ENCODE peak calls at places on chromosome 16, in nine cellular contexts. One of them, this sample, is unnamed.

GRCh38 chr16:23505942-23506605 is 4.2 kb downstream of the GGA2 start:
- ATAC-seq in IMR-90: no peak
- ATAC-seq in aorta: no peak
- ATAC-seq in activated naive CD8-positive, alpha-beta T cell treated with anti-CD3 and anti-CD28 coated beads, Interleukin-2, amount 10 ng/mL, durations not matched to agents 7 days and 5 days: no peak
- ATAC-seq in body of pancreas: no peak
- ATAC-seq in left lung: no peak
- ATAC-seq in psoas muscle: no peak
- ATAC-seq in activated T-cell treated with anti-CD3 and anti-CD28 coated beads, Interleukin-2, amount 50 U/mL, for 4 hours: no peak
- ATAC-seq in left cardiac atrium: no peak
- ATAC-seq in this sample: no peak

GRCh38 chr16:54375056-54375455 is 88.5 kb upstream of the IRX3 start:
- ATAC-seq in left lung: no peak
- ATAC-seq in psoas muscle: no peak
- ATAC-seq in activated naive CD8-positive, alpha-beta T cell treated with anti-CD3 and anti-CD28 coated beads, Interleukin-2, amount 10 ng/mL, durations not matched to agents 7 days and 5 days: no peak
- ATAC-seq in aorta: no peak
- ATAC-seq in IMR-90: no peak
- ATAC-seq in left cardiac atrium: no peak
- ATAC-seq in body of pancreas: no peak
- ATAC-seq in activated T-cell treated with anti-CD3 and anti-CD28 coated beads, Interleukin-2, amount 50 U/mL, for 4 hours: no peak
- ATAC-seq in this sample: no peak

GRCh38 chr16:2487903-2488531 is 13.1 kb downstream of the TBC1D24 start:
- ATAC-seq in IMR-90: no peak
- ATAC-seq in activated naive CD8-positive, alpha-beta T cell treated with anti-CD3 and anti-CD28 coated beads, Interleukin-2, amount 10 ng/mL, durations not matched to agents 7 days and 5 days: no peak
- ATAC-seq in left lung: no peak
- ATAC-seq in activated T-cell treated with anti-CD3 and anti-CD28 coated beads, Interleukin-2, amount 50 U/mL, for 4 hours: no peak
- ATAC-seq in left cardiac atrium: no peak
- ATAC-seq in psoas muscle: no peak
- ATAC-seq in body of pancreas: no peak
- ATAC-seq in aorta: no peak
- ATAC-seq in this sample: no peak

GRCh38 chr16:57500578-57501111 is 14.4 kb upstream of the DOK4 start:
- ATAC-seq in left lung: no peak
- ATAC-seq in left cardiac atrium: no peak
- ATAC-seq in aorta: no peak
- ATAC-seq in body of pancreas: peak
- ATAC-seq in activated T-cell treated with anti-CD3 and anti-CD28 coated beads, Interleukin-2, amount 50 U/mL, for 4 hours: no peak
- ATAC-seq in psoas muscle: no peak
- ATAC-seq in activated naive CD8-positive, alpha-beta T cell treated with anti-CD3 and anti-CD28 coated beads, Interleukin-2, amount 10 ng/mL, durations not matched to agents 7 days and 5 days: peak
- ATAC-seq in IMR-90: no peak
- ATAC-seq in this sample: no peak

GRCh38 chr16:50718761-50719400 is 23.0 kb upstream of the CYLD start:
- ATAC-seq in body of pancreas: no peak
- ATAC-seq in IMR-90: no peak
- ATAC-seq in left cardiac atrium: no peak
- ATAC-seq in activated T-cell treated with anti-CD3 and anti-CD28 coated beads, Interleukin-2, amount 50 U/mL, for 4 hours: no peak
- ATAC-seq in activated naive CD8-positive, alpha-beta T cell treated with anti-CD3 and anti-CD28 coated beads, Interleukin-2, amount 10 ng/mL, durations not matched to agents 7 days and 5 days: no peak
- ATAC-seq in psoas muscle: no peak
- ATAC-seq in left lung: peak
- ATAC-seq in aorta: no peak
- ATAC-seq in this sample: no peak

GRCh38 chr16:80824623-80825364 is 20.4 kb upstream of the CDYL2 start:
- ATAC-seq in left cardiac atrium: no peak
- ATAC-seq in activated T-cell treated with anti-CD3 and anti-CD28 coated beads, Interleukin-2, amount 50 U/mL, for 4 hours: no peak
- ATAC-seq in left lung: peak
- ATAC-seq in aorta: no peak
- ATAC-seq in body of pancreas: no peak
- ATAC-seq in activated naive CD8-positive, alpha-beta T cell treated with anti-CD3 and anti-CD28 coated beads, Interleukin-2, amount 10 ng/mL, durations not matched to agents 7 days and 5 days: no peak
- ATAC-seq in psoas muscle: no peak
- ATAC-seq in IMR-90: peak
- ATAC-seq in this sample: no peak

GRCh38 chr16:81713295-81713772 is 65.8 kb upstream of the PLCG2 start:
- ATAC-seq in left cardiac atrium: no peak
- ATAC-seq in aorta: no peak
- ATAC-seq in IMR-90: no peak
- ATAC-seq in activated T-cell treated with anti-CD3 and anti-CD28 coated beads, Interleukin-2, amount 50 U/mL, for 4 hours: no peak
- ATAC-seq in body of pancreas: no peak
- ATAC-seq in psoas muscle: no peak
- ATAC-seq in left lung: no peak
- ATAC-seq in activated naive CD8-positive, alpha-beta T cell treated with anti-CD3 and anti-CD28 coated beads, Interleukin-2, amount 10 ng/mL, durations not matched to agents 7 days and 5 days: no peak
- ATAC-seq in this sample: no peak

GRCh38 chr16:31187808-31188189 is 7.9 kb downstream of the FUS start:
- ATAC-seq in aorta: no peak
- ATAC-seq in psoas muscle: peak
- ATAC-seq in left cardiac atrium: no peak
- ATAC-seq in activated T-cell treated with anti-CD3 and anti-CD28 coated beads, Interleukin-2, amount 50 U/mL, for 4 hours: no peak
- ATAC-seq in activated naive CD8-positive, alpha-beta T cell treated with anti-CD3 and anti-CD28 coated beads, Interleukin-2, amount 10 ng/mL, durations not matched to agents 7 days and 5 days: no peak
- ATAC-seq in body of pancreas: no peak
- ATAC-seq in left lung: no peak
- ATAC-seq in IMR-90: no peak
- ATAC-seq in this sample: no peak

GRCh38 chr16:84425696-84426095 is 57.4 kb downstream of the ATP2C2 start:
- ATAC-seq in activated T-cell treated with anti-CD3 and anti-CD28 coated beads, Interleukin-2, amount 50 U/mL, for 4 hours: no peak
- ATAC-seq in left lung: no peak
- ATAC-seq in activated naive CD8-positive, alpha-beta T cell treated with anti-CD3 and anti-CD28 coated beads, Interleukin-2, amount 10 ng/mL, durations not matched to agents 7 days and 5 days: no peak
- ATAC-seq in psoas muscle: no peak
- ATAC-seq in left cardiac atrium: no peak
- ATAC-seq in body of pancreas: no peak
- ATAC-seq in IMR-90: no peak
- ATAC-seq in aorta: no peak
- ATAC-seq in this sample: no peak

GRCh38 chr16:25093208-25094061 is 18.1 kb upstream of the LCMT1 start:
- ATAC-seq in psoas muscle: no peak
- ATAC-seq in IMR-90: no peak
- ATAC-seq in left lung: no peak
- ATAC-seq in activated naive CD8-positive, alpha-beta T cell treated with anti-CD3 and anti-CD28 coated beads, Interleukin-2, amount 10 ng/mL, durations not matched to agents 7 days and 5 days: peak
- ATAC-seq in aorta: no peak
- ATAC-seq in body of pancreas: no peak
- ATAC-seq in activated T-cell treated with anti-CD3 and anti-CD28 coated beads, Interleukin-2, amount 50 U/mL, for 4 hours: peak
- ATAC-seq in left cardiac atrium: no peak
- ATAC-seq in this sample: no peak

GRCh38 chr16:26220894-26221293 is 529.1 kb downstream of the HS3ST4 start:
- ATAC-seq in psoas muscle: no peak
- ATAC-seq in activated naive CD8-positive, alpha-beta T cell treated with anti-CD3 and anti-CD28 coated beads, Interleukin-2, amount 10 ng/mL, durations not matched to agents 7 days and 5 days: no peak
- ATAC-seq in aorta: no peak
- ATAC-seq in body of pancreas: no peak
- ATAC-seq in activated T-cell treated with anti-CD3 and anti-CD28 coated beads, Interleukin-2, amount 50 U/mL, for 4 hours: peak
- ATAC-seq in left lung: no peak
- ATAC-seq in left cardiac atrium: no peak
- ATAC-seq in IMR-90: no peak
- ATAC-seq in this sample: no peak

GRCh38 chr16:28543072-28543471 is 4.3 kb upstream of the NUPR1 start:
- ATAC-seq in left lung: peak
- ATAC-seq in body of pancreas: no peak
- ATAC-seq in aorta: no peak
- ATAC-seq in activated naive CD8-positive, alpha-beta T cell treated with anti-CD3 and anti-CD28 coated beads, Interleukin-2, amount 10 ng/mL, durations not matched to agents 7 days and 5 days: no peak
- ATAC-seq in IMR-90: no peak
- ATAC-seq in left cardiac atrium: no peak
- ATAC-seq in activated T-cell treated with anti-CD3 and anti-CD28 coated beads, Interleukin-2, amount 50 U/mL, for 4 hours: no peak
- ATAC-seq in psoas muscle: no peak
- ATAC-seq in this sample: no peak

GRCh38 chr16:86072328-86073102 is 173.6 kb downstream of the IRF8 start:
- ATAC-seq in activated naive CD8-positive, alpha-beta T cell treated with anti-CD3 and anti-CD28 coated beads, Interleukin-2, amount 10 ng/mL, durations not matched to agents 7 days and 5 days: peak
- ATAC-seq in left cardiac atrium: no peak
- ATAC-seq in body of pancreas: peak
- ATAC-seq in psoas muscle: no peak
- ATAC-seq in left lung: peak
- ATAC-seq in aorta: no peak
- ATAC-seq in IMR-90: peak
- ATAC-seq in activated T-cell treated with anti-CD3 and anti-CD28 coated beads, Interleukin-2, amount 50 U/mL, for 4 hours: no peak
- ATAC-seq in this sample: peak

GRCh38 chr16:2950400-2950724 is 13.7 kb upstream of the KREMEN2 start:
- ATAC-seq in psoas muscle: no peak
- ATAC-seq in aorta: no peak
- ATAC-seq in left lung: no peak
- ATAC-seq in activated naive CD8-positive, alpha-beta T cell treated with anti-CD3 and anti-CD28 coated beads, Interleukin-2, amount 10 ng/mL, durations not matched to agents 7 days and 5 days: no peak
- ATAC-seq in body of pancreas: no peak
- ATAC-seq in IMR-90: no peak
- ATAC-seq in activated T-cell treated with anti-CD3 and anti-CD28 coated beads, Interleukin-2, amount 50 U/mL, for 4 hours: no peak
- ATAC-seq in left cardiac atrium: no peak
- ATAC-seq in this sample: no peak

GRCh38 chr16:56711862-56712261 is 18.1 kb upstream of the NUP93 start:
- ATAC-seq in IMR-90: no peak
- ATAC-seq in left lung: no peak
- ATAC-seq in left cardiac atrium: no peak
- ATAC-seq in activated T-cell treated with anti-CD3 and anti-CD28 coated beads, Interleukin-2, amount 50 U/mL, for 4 hours: no peak
- ATAC-seq in aorta: no peak
- ATAC-seq in body of pancreas: no peak
- ATAC-seq in psoas muscle: no peak
- ATAC-seq in activated naive CD8-positive, alpha-beta T cell treated with anti-CD3 and anti-CD28 coated beads, Interleukin-2, amount 10 ng/mL, durations not matched to agents 7 days and 5 days: no peak
- ATAC-seq in this sample: no peak

GRCh38 chr16:85601730-85602401 is 11.3 kb upstream of the GSE1 start:
- ATAC-seq in activated naive CD8-positive, alpha-beta T cell treated with anti-CD3 and anti-CD28 coated beads, Interleukin-2, amount 10 ng/mL, durations not matched to agents 7 days and 5 days: no peak
- ATAC-seq in IMR-90: no peak
- ATAC-seq in left cardiac atrium: peak
- ATAC-seq in aorta: no peak
- ATAC-seq in body of pancreas: peak
- ATAC-seq in left lung: no peak
- ATAC-seq in activated T-cell treated with anti-CD3 and anti-CD28 coated beads, Interleukin-2, amount 50 U/mL, for 4 hours: no peak
- ATAC-seq in psoas muscle: peak
- ATAC-seq in this sample: no peak

GRCh38 chr16:23728112-23728477 is 15.1 kb upstream of the ERN2 start:
- ATAC-seq in activated T-cell treated with anti-CD3 and anti-CD28 coated beads, Interleukin-2, amount 50 U/mL, for 4 hours: no peak
- ATAC-seq in psoas muscle: no peak
- ATAC-seq in activated naive CD8-positive, alpha-beta T cell treated with anti-CD3 and anti-CD28 coated beads, Interleukin-2, amount 10 ng/mL, durations not matched to agents 7 days and 5 days: no peak
- ATAC-seq in left lung: no peak
- ATAC-seq in aorta: no peak
- ATAC-seq in IMR-90: no peak
- ATAC-seq in body of pancreas: no peak
- ATAC-seq in left cardiac atrium: no peak
- ATAC-seq in this sample: no peak

GRCh38 chr16:68234188-68235104 is 1.5 kb downstream of the ESRP2 start:
- ATAC-seq in body of pancreas: peak
- ATAC-seq in left lung: peak
- ATAC-seq in IMR-90: no peak
- ATAC-seq in left cardiac atrium: no peak
- ATAC-seq in aorta: no peak
- ATAC-seq in activated T-cell treated with anti-CD3 and anti-CD28 coated beads, Interleukin-2, amount 50 U/mL, for 4 hours: no peak
- ATAC-seq in activated naive CD8-positive, alpha-beta T cell treated with anti-CD3 and anti-CD28 coated beads, Interleukin-2, amount 10 ng/mL, durations not matched to agents 7 days and 5 days: no peak
- ATAC-seq in psoas muscle: no peak
- ATAC-seq in this sample: no peak

GRCh38 chr16:11833951-11834695 is 17.2 kb downstream of the RSL1D1 start:
- ATAC-seq in psoas muscle: peak
- ATAC-seq in activated naive CD8-positive, alpha-beta T cell treated with anti-CD3 and anti-CD28 coated beads, Interleukin-2, amount 10 ng/mL, durations not matched to agents 7 days and 5 days: no peak
- ATAC-seq in aorta: no peak
- ATAC-seq in left cardiac atrium: peak
- ATAC-seq in IMR-90: peak
- ATAC-seq in left lung: peak
- ATAC-seq in activated T-cell treated with anti-CD3 and anti-CD28 coated beads, Interleukin-2, amount 50 U/mL, for 4 hours: no peak
- ATAC-seq in body of pancreas: no peak
- ATAC-seq in this sample: no peak

GRCh38 chr16:66678314-66678713 is 18.2 kb downstream of the CMTM4 start:
- ATAC-seq in body of pancreas: no peak
- ATAC-seq in left cardiac atrium: no peak
- ATAC-seq in left lung: no peak
- ATAC-seq in aorta: no peak
- ATAC-seq in activated T-cell treated with anti-CD3 and anti-CD28 coated beads, Interleukin-2, amount 50 U/mL, for 4 hours: no peak
- ATAC-seq in IMR-90: no peak
- ATAC-seq in activated naive CD8-positive, alpha-beta T cell treated with anti-CD3 and anti-CD28 coated beads, Interleukin-2, amount 10 ng/mL, durations not matched to agents 7 days and 5 days: no peak
- ATAC-seq in psoas muscle: no peak
- ATAC-seq in this sample: no peak

GRCh38 chr16:67264866-67265265 is 14.5 kb upstream of the PLEKHG4 start:
- ATAC-seq in psoas muscle: no peak
- ATAC-seq in activated naive CD8-positive, alpha-beta T cell treated with anti-CD3 and anti-CD28 coated beads, Interleukin-2, amount 10 ng/mL, durations not matched to agents 7 days and 5 days: no peak
- ATAC-seq in IMR-90: no peak
- ATAC-seq in body of pancreas: no peak
- ATAC-seq in activated T-cell treated with anti-CD3 and anti-CD28 coated beads, Interleukin-2, amount 50 U/mL, for 4 hours: no peak
- ATAC-seq in aorta: no peak
- ATAC-seq in left lung: no peak
- ATAC-seq in left cardiac atrium: no peak
- ATAC-seq in this sample: no peak

This sample was measured in gastroesophageal sphincter.